ENCODE peak calls at places on chromosome 19, in six cellular contexts. Y is activated T-helper 1 cell treated with Interleukin-2 at 50 U/mL for 16 hours; M is cardiac fibroblast; G is GM04504; E is OCI-LY7; J is stimulated activated naive CD4-positive, alpha-beta T cell. N is an unnamed sample.

GRCh38 chr19:54477650-54478049 is 4.6 kb upstream of the CDC42EP5 start:
- DNase-seq in M (no peak), E (no peak), G (no peak), J (no peak), Y (no peak), N (no peak)

GRCh38 chr19:15683411-15683810 is 10.5 kb downstream of the CYP4F12 start:
- DNase-seq in J (no peak), M (no peak), Y (no peak), E (no peak), G (no peak), N (no peak)

GRCh38 chr19:3109491-3109890 is 15.3 kb downstream of the GNA11 start:
- DNase-seq in J (no peak), Y (no peak), M (no peak), G (no peak), E (no peak), N (no peak)

GRCh38 chr19:10006335-10006708 is 4.0 kb downstream of the COL5A3 start:
- DNase-seq in G (peak; percentile 50), J (no peak), Y (no peak), E (no peak), M (peak; percentile 64), N (no peak)

GRCh38 chr19:54355675-54356074 is 9.1 kb downstream of the LAIR1 start:
- DNase-seq in G (no peak), Y (no peak), E (no peak), M (no peak), J (no peak), N (no peak)

GRCh38 chr19:801861-802496 is 4.7 kb downstream of the PTBP1 start:
- DNase-seq in E (no peak), M (peak; percentile 85), G (no peak), J (no peak), Y (no peak), N (no peak)

GRCh38 chr19:39996218-39996810 is 546 bp upstream of the ZNF546 start:
- DNase-seq in G (peak; percentile 13), M (peak; percentile 55), E (peak; percentile 50), J (no peak), Y (no peak), N (peak; percentile 5)

GRCh38 chr19:30936276-30936675 is 413.0 kb downstream of the TSHZ3 start:
- DNase-seq in E (no peak), J (no peak), Y (no peak), G (no peak), M (no peak), N (no peak)

GRCh38 chr19:49987159-49987698 is 26.3 kb upstream of the SIGLEC11 start:
- DNase-seq in G (peak; percentile 81), E (peak; percentile 90), M (peak; percentile 93), J (peak; percentile 82), Y (peak; percentile 49), N (peak; percentile 70)

GRCh38 chr19:13015361-13016231 is 20.3 kb downstream of the NFIX start:
- DNase-seq in E (no peak), Y (no peak), J (no peak), G (no peak), M (peak; percentile 57), N (no peak)

GRCh38 chr19:37763488-37763887 is 15.9 kb downstream of the ZNF573 start:
- DNase-seq in G (no peak), Y (no peak), E (no peak), M (peak; percentile 3), J (no peak), N (no peak)

GRCh38 chr19:36027696-36028095 is 5.0 kb downstream of the CLIP3 start:
- DNase-seq in G (no peak), J (no peak), M (no peak), E (no peak), Y (no peak), N (no peak)

GRCh38 chr19:46385636-46386035 is 27.7 kb downstream of the CCDC8 start:
- DNase-seq in G (no peak), E (no peak), M (no peak), J (no peak), Y (no peak), N (no peak)

GRCh38 chr19:15144046-15144646 is 36.9 kb downstream of the SYDE1 start:
- DNase-seq in E (no peak), J (no peak), G (no peak), Y (no peak), M (no peak), N (no peak)

GRCh38 chr19:13215572-13216380 is 65.6 kb downstream of the IER2 start:
- DNase-seq in E (no peak), G (no peak), M (no peak), J (peak; percentile 21), Y (peak; percentile 20), N (no peak)